ENCODE peak calls at places on chromosomes 4 and X, in seven cellular contexts. I, C, U, Q, J, H and S are unnamed samples.

GRCh38 chr4:7641712-7642111 is 207.0 kb upstream of the PSAPL1 start:
- DNase-seq in J (no peak), H (no peak), I (no peak), U (no peak), C (no peak), Q (no peak), S (no peak)

GRCh38 chr4:1793496-1793840 is 375 bp downstream of the FGFR3 start:
- DNase-seq in U (no peak), C (peak; percentile 9), I (no peak), Q (peak; percentile 23), H (peak; percentile 65), J (peak; percentile 79), S (peak; percentile 16)

GRCh38 chr4:8920289-8920965 is 48.8 kb upstream of the HMX1 start:
- DNase-seq in Q (no peak), C (no peak), H (no peak), I (peak; percentile 6), U (no peak), J (no peak), S (no peak)

GRCh38 chr4:145066063-145066501 is 31.9 kb downstream of the ANAPC10 start:
- DNase-seq in J (no peak), I (no peak), U (no peak), Q (no peak), H (no peak), C (peak; percentile 8), S (no peak)

GRCh38 chrX:77404318-77404878 is 42.8 kb upstream of the FGF16 start:
- DNase-seq in Q (no peak), J (no peak), H (no peak), U (no peak), I (no peak), C (no peak), S (no peak)

GRCh38 chrX:154457491-154458115 is 478 bp upstream of the PLXNA3 start:
- DNase-seq in J (peak; percentile 58), Q (peak; percentile 49), I (no peak), U (peak; percentile 25), C (peak; percentile 16), H (peak; percentile 67), S (no peak)

GRCh38 chrX:48919360-48919821 is 567 bp upstream of the PIM2 start:
- DNase-seq in I (no peak), Q (no peak), H (peak; percentile 46), U (peak; percentile 26), C (peak; percentile 24), J (no peak), S (peak; percentile 61)

GRCh38 chr4:109164011-109164410 is 138.4 kb downstream of the COL25A1 start:
- DNase-seq in I (no peak), U (no peak), H (no peak), C (no peak), Q (no peak), J (no peak), S (no peak)

GRCh38 chr4:27602172-27602571 is 741.5 kb downstream of the STIM2 start:
- DNase-seq in I (no peak), J (no peak), U (no peak), C (no peak), Q (no peak), H (no peak), S (no peak)

GRCh38 chrX:10356979-10357378 is 200.2 kb downstream of the CLCN4 start:
- DNase-seq in U (no peak), J (no peak), Q (no peak), C (no peak), I (no peak), H (no peak), S (no peak)

GRCh38 chr4:24657768-24658617 is 73.6 kb upstream of the DHX15 start:
- DNase-seq in Q (no peak), I (no peak), J (peak; percentile 34), H (peak; percentile 38), C (peak; percentile 95), U (no peak), S (no peak)

GRCh38 chr4:17721496-17722360 is 59.7 kb downstream of the FAM184B start:
- DNase-seq in U (no peak), H (no peak), I (no peak), J (no peak), C (no peak), Q (no peak), S (no peak)

GRCh38 chrX:10847333-10847732 is 226.9 kb upstream of the MID1 start:
- DNase-seq in C (no peak), U (no peak), H (no peak), I (no peak), Q (no peak), J (no peak), S (no peak)

GRCh38 chr4:3226944-3227343 is 22.0 kb upstream of the MSANTD1 start:
- DNase-seq in U (no peak), Q (no peak), H (no peak), C (no peak), I (no peak), J (no peak), S (no peak)

GRCh38 chr4:11623726-11624037 is 195.0 kb upstream of the HS3ST1 start:
- DNase-seq in U (no peak), C (peak; percentile 57), H (no peak), J (no peak), Q (no peak), I (no peak), S (no peak)

GRCh38 chr4:133801858-133802257 is 399.7 kb downstream of the PABPC4L start:
- DNase-seq in H (no peak), I (no peak), U (no peak), C (no peak), J (no peak), Q (no peak), S (no peak)

GRCh38 chr4:80145739-80146138 is 51.6 kb upstream of the PRDM8 start:
- DNase-seq in I (no peak), C (no peak), Q (no peak), J (no peak), H (no peak), U (no peak), S (no peak)

GRCh38 chr4:41644288-41644914 is 104.1 kb downstream of the PHOX2B start:
- DNase-seq in U (no peak), C (peak; percentile 45), H (peak; percentile 64), J (no peak), I (peak; percentile 61), Q (no peak), S (no peak)

GRCh38 chrX:153642313-153642654 is 4.7 kb upstream of the DUSP9 start:
- DNase-seq in J (no peak), Q (no peak), C (no peak), I (no peak), H (peak; percentile 15), U (no peak), S (no peak)

GRCh38 chr4:111781611-111782010 is 363.6 kb upstream of the FAM241A start:
- DNase-seq in I (no peak), Q (no peak), U (no peak), H (no peak), C (no peak), J (no peak), S (no peak)

GRCh38 chrX:130575831-130576404 is 174.1 kb downstream of the RBMX2 start:
- DNase-seq in H (peak; percentile 29), J (peak; percentile 10), Q (no peak), U (no peak), I (peak; percentile 20), C (peak; percentile 45), S (no peak)

GRCh38 chrX:88838392-88838791 is 91.4 kb downstream of the CPXCR1 start:
- DNase-seq in U (no peak), J (no peak), C (no peak), I (no peak), Q (no peak), H (no peak), S (no peak)

GRCh38 chrX:10178866-10179463 is 22.2 kb downstream of the CLCN4 start:
- DNase-seq in I (no peak), J (no peak), C (no peak), U (no peak), H (no peak), Q (no peak), S (no peak)

GRCh38 chrX:23776363-23776762 is 6.6 kb upstream of the SAT1 start:
- DNase-seq in Q (no peak), J (no peak), I (no peak), U (no peak), C (no peak), H (no peak), S (no peak)

GRCh38 chr4:114251020-114251419 is 271.6 kb upstream of the ARSJ start:
- DNase-seq in C (no peak), Q (no peak), U (no peak), I (no peak), H (no peak), J (no peak), S (no peak)

GRCh38 chr4:158521490-158522111 is at the start of gene RXFP1:
- DNase-seq in I (no peak), Q (no peak), H (no peak), U (no peak), C (no peak), J (no peak), S (no peak)

GRCh38 chrX:45347877-45348675 is 147.4 kb upstream of the DIPK2B start:
- DNase-seq in Q (no peak), U (no peak), H (no peak), C (no peak), J (no peak), I (no peak), S (no peak)

GRCh38 chrX:40104649-40105015 is 6.9 kb upstream of the BCOR start:
- DNase-seq in H (peak; percentile 70), C (peak; percentile 37), U (no peak), J (no peak), I (no peak), Q (no peak), S (no peak)

GRCh38 chr4:159267023-159267939 is 164.4 kb downstream of the RAPGEF2 start:
- DNase-seq in J (no peak), C (no peak), H (no peak), Q (no peak), I (no peak), U (no peak), S (no peak)

GRCh38 chr4:13455411-13455810 is 28.7 kb downstream of the RAB28 start:
- DNase-seq in Q (no peak), H (no peak), I (no peak), U (no peak), C (no peak), J (no peak), S (no peak)